ENCODE peak calls at places on chromosomes 6 and 20, in five cellular contexts. S, Y, W, L and N are unnamed samples.

GRCh38 chr6:148761532-148761951 is 14.7 kb downstream of the UST start:
- DNase-seq in Y (no peak), W (no peak), S (no peak), L (no peak), N (peak)

GRCh38 chr20:33162313-33162712 is 5.6 kb upstream of the BPIFA2 start:
- DNase-seq in Y (no peak), W (no peak), S (no peak), L (no peak), N (peak)

GRCh38 chr20:3818155-3819151 is 1.9 kb upstream of the AP5S1 start:
- DNase-seq in S (peak), Y (peak), L (no peak), W (peak), N (peak)

GRCh38 chr6:32152414-32153251 is 894 bp upstream of the PRRT1 start:
- DNase-seq in W (peak), S (no peak), L (no peak), Y (no peak), N (peak)

GRCh38 chr6:72954736-72955135 is 270.6 kb downstream of the KHDC1L start:
- DNase-seq in S (no peak), L (no peak), W (peak), Y (no peak), N (no peak)

GRCh38 chr20:2984028-2984501 is 59.4 kb upstream of the GNRH2 start:
- DNase-seq in Y (no peak), L (no peak), S (no peak), W (no peak), N (no peak)

GRCh38 chr20:23298926-23299672 is 51.5 kb upstream of the NXT1 start:
- DNase-seq in W (no peak), Y (no peak), L (no peak), S (no peak), N (no peak)

GRCh38 chr20:2429061-2429460 is 41.5 kb downstream of the SNRPB start:
- DNase-seq in L (no peak), Y (no peak), S (no peak), W (no peak), N (no peak)

GRCh38 chr6:4039348-4039747 is 39.6 kb downstream of the FAM217A start:
- DNase-seq in L (no peak), Y (no peak), W (no peak), S (no peak), N (no peak)

GRCh38 chr20:3165473-3166337 is 6.0 kb upstream of the FASTKD5 start:
- DNase-seq in Y (no peak), W (no peak), L (no peak), S (no peak), N (no peak)

GRCh38 chr6:1739680-1740079 is 130.0 kb downstream of the FOXC1 start:
- DNase-seq in L (no peak), S (no peak), Y (no peak), W (no peak), N (no peak)

GRCh38 chr6:77124604-77125003 is 338.7 kb downstream of the HTR1B start:
- DNase-seq in L (no peak), Y (no peak), W (peak), S (no peak), N (no peak)

GRCh38 chr6:156421933-156422332 is 355.2 kb upstream of the ARID1B start:
- DNase-seq in S (no peak), W (peak), Y (peak), L (no peak), N (no peak)

GRCh38 chr6:148770408-148771211 is 23.8 kb downstream of the UST start:
- DNase-seq in W (no peak), Y (no peak), S (no peak), L (no peak), N (no peak)

GRCh38 chr6:151196571-151196970 is 43.2 kb upstream of the AKAP12 start:
- DNase-seq in L (no peak), S (no peak), Y (no peak), W (no peak), N (peak)

GRCh38 chr20:50788045-50788867 is 6.6 kb upstream of the BCAS4 start:
- DNase-seq in L (no peak), S (peak), W (peak), Y (peak), N (peak)

GRCh38 chr6:114176726-114177125 is 166.1 kb downstream of the HS3ST5 start:
- DNase-seq in Y (no peak), S (no peak), W (no peak), L (no peak), N (no peak)

GRCh38 chr6:82251942-82252341 is 4.4 kb upstream of the IBTK start:
- DNase-seq in W (peak), Y (peak), S (no peak), L (no peak), N (no peak)

GRCh38 chr6:49543087-49543858 is 7.2 kb upstream of the C6orf141 start:
- DNase-seq in L (no peak), W (no peak), S (no peak), Y (no peak), N (no peak)